ENCODE peak calls at places on chromosome 9, in seven cellular contexts. R is HCT116, J is GM12878, C is H1, O is SK-N-SH, W is HepG2, D is K562. B is an unnamed sample.
A peak's percentile ranks its signal among the peaks of the same experiment; 100 is the strongest.

GRCh38 chr9:123716339-123716738 is 213.6 kb downstream of the DENND1A start:
- DNase-seq in D (no peak), W (no peak), C (no peak), O (no peak), R (no peak), J (peak; percentile 43), B (no peak)

GRCh38 chr9:14584571-14584970 is 108.7 kb downstream of the ZDHHC21 start:
- DNase-seq in D (no peak), W (no peak), R (no peak), J (no peak), O (no peak), C (no peak), B (no peak)

GRCh38 chr9:78280982-78281668 is 15.8 kb upstream of the PSAT1 start:
- DNase-seq in C (no peak), J (no peak), O (peak; percentile 17), D (peak; percentile 8), R (no peak), W (peak; percentile 35), B (no peak)

GRCh38 chr9:17833846-17834245 is 255.0 kb downstream of the SH3GL2 start:
- DNase-seq in O (no peak), R (no peak), J (no peak), D (no peak), C (no peak), W (no peak), B (no peak)

GRCh38 chr9:128297221-128297773 is 21.2 kb downstream of the SWI5 start:
- DNase-seq in O (no peak), R (no peak), J (no peak), C (no peak), W (no peak), D (no peak), B (no peak)

GRCh38 chr9:99253772-99254431 is 31.8 kb downstream of the SEC61B start:
- DNase-seq in W (no peak), R (no peak), O (no peak), C (no peak), J (peak; percentile 90), D (peak; percentile 20), B (no peak)

GRCh38 chr9:33480976-33481375 is 7.3 kb upstream of the NOL6 start:
- DNase-seq in D (no peak), W (no peak), C (peak; percentile 29), O (no peak), R (no peak), J (no peak), B (no peak)

GRCh38 chr9:91948061-91948422 is 2.0 kb downstream of the ROR2 start:
- DNase-seq in J (no peak), W (no peak), D (peak; percentile 77), O (peak; percentile 44), C (no peak), R (no peak), B (no peak)

GRCh38 chr9:133526721-133527321 is 2.1 kb upstream of the MYMK start:
- DNase-seq in W (no peak), R (no peak), C (no peak), D (no peak), O (no peak), J (no peak), B (no peak)

GRCh38 chr9:133524679-133525228 is at the start of gene MYMK:
- DNase-seq in R (no peak), C (no peak), O (no peak), D (no peak), W (no peak), J (no peak), B (no peak)

GRCh38 chr9:133527444-133527920 is 2.7 kb upstream of the MYMK start:
- DNase-seq in D (no peak), R (no peak), W (no peak), C (no peak), O (peak; percentile 71), J (no peak), B (no peak)

GRCh38 chr9:133524146-133524545 is 613 bp downstream of the MYMK start:
- DNase-seq in R (no peak), C (no peak), J (no peak), W (no peak), D (no peak), O (no peak), B (no peak)

GRCh38 chr9:133525677-133526076 is 918 bp upstream of the MYMK start:
- DNase-seq in D (no peak), W (no peak), R (no peak), O (no peak), J (no peak), C (no peak), B (peak; percentile 47)
- TF ChIP-seq JUND in D (no peak), W (no peak), R (no peak), O (no peak), J (no peak), C (no peak), B (no peak)

DNA sequence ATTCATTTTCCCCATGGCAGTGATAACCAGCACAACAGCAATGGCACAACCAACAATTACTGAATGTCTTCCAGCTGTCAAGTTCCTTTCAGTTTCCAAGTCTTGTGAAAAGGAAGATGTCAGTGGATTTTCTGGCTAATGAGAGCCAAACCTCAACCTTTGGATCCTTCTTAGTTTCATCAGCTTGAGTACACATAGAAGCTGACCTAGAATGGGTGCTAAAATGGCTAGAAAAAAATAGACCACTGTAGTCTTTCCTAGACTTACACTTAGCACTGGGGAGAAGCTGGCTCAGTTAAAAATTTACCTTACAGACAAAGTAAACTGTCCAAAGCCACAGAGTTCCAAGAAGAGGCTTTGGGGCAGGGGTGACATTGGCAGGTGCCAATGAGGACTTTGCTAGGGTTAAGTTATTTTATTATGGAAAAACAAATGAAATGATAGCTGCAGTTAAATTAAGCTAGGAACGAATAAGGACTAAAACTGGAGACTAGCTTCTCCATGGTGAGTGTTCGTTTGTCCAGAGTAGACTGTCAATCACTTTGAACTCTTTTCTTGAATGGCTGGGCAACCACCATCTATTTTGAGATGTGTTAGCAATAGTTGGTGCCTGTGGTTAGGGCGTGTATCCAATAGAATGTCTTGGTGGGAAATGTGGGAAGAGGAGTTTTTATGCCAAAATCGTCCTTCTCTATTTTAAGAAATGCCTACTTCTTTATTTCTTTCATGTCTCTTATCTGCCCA is 25.9 kb upstream of the TXN start:
- DNase-seq in O (no peak), W (peak; percentile 28), J (no peak), C (no peak), D (no peak), R (no peak), B (no peak)
- TF ChIP-seq JUND in O (no peak), W (no peak), J (no peak), C (no peak), D (no peak), R (no peak), B (no peak)

GRCh38 chr9:132787748-132788159 is 90.3 kb downstream of the AK8 start:
- DNase-seq in D (no peak), W (peak; percentile 9), R (no peak), O (no peak), C (no peak), J (peak; percentile 7), B (no peak)
- TF ChIP-seq JUND in D (no peak), W (no peak), R (no peak), O (no peak), C (no peak), J (no peak), B (no peak)

GRCh38 chr9:113480612-113481011 is 17.1 kb downstream of the RGS3 start:
- DNase-seq in J (no peak), R (no peak), W (no peak), D (no peak), C (no peak), O (no peak), B (no peak)

GRCh38 chr9:113481176-113481805 is 17.8 kb downstream of the RGS3 start:
- DNase-seq in O (no peak), C (no peak), R (no peak), J (no peak), D (no peak), W (no peak), B (peak; percentile 60)

GRCh38 chr9:113477058-113477457 is 13.5 kb downstream of the RGS3 start:
- DNase-seq in W (no peak), C (no peak), D (no peak), R (no peak), J (no peak), O (no peak), B (no peak)

GRCh38 chr9:113477661-113478060 is 14.1 kb downstream of the RGS3 start:
- DNase-seq in D (no peak), C (no peak), R (no peak), O (no peak), J (no peak), W (no peak), B (no peak)

GRCh38 chr9:113479150-113479761 is 15.7 kb downstream of the RGS3 start:
- DNase-seq in O (no peak), J (no peak), W (no peak), C (no peak), R (no peak), D (no peak), B (no peak)
- TF ChIP-seq JUND in O (no peak), J (no peak), W (no peak), C (no peak), R (no peak), D (no peak), B (no peak)

GRCh38 chr9:37337301-37337905 is 85.1 kb upstream of the GRHPR start:
- DNase-seq in J (no peak), C (no peak), D (peak; percentile 81), W (no peak), O (peak; percentile 14), R (no peak), B (no peak)
- TF ChIP-seq JUND in J (no peak), C (no peak), D (no peak), W (no peak), O (no peak), R (no peak), B (no peak)